ENCODE peak calls at places on chromosome 2, in nine cellular contexts. P is bronchial epithelial cell, M is cardiac fibroblast, X is ovary, F is fibroblast of lung, E is GM12865, U is foreskin fibroblast, V is BJ, Z is fibroblast of pulmonary artery. K is an unnamed sample.
A peak's percentile ranks its signal among the peaks of the same experiment; 100 is the strongest.

GRCh38 chr2:19171409-19171808 is 187.0 kb downstream of the OSR1 start:
- DNase-seq in V (no peak), Z (no peak), X (no peak), E (no peak), M (no peak), U (peak; percentile 27), F (no peak), P (peak; percentile 58), K (no peak)

GRCh38 chr2:8478133-8478793 is 203.6 kb upstream of the ID2 start:
- DNase-seq in U (no peak), X (no peak), V (no peak), E (peak; percentile 32), F (no peak), M (no peak), Z (no peak), P (no peak), K (no peak)

GRCh38 chr2:232325324-232326273 is 53.0 kb upstream of the ALPP start:
- DNase-seq in P (no peak), U (peak; percentile 53), Z (peak; percentile 56), F (peak; percentile 18), V (no peak), E (peak; percentile 37), M (peak; percentile 54), X (peak; percentile 54), K (no peak)

GRCh38 chr2:12932192-12932591 is 215.5 kb downstream of the TRIB2 start:
- DNase-seq in V (no peak), F (no peak), U (no peak), M (peak; percentile 37), E (no peak), Z (no peak), X (peak; percentile 23), P (no peak), K (no peak)

GRCh38 chr2:98355881-98356280 is 9.6 kb downstream of the CNGA3 start:
- DNase-seq in P (no peak), U (no peak), F (no peak), V (no peak), E (no peak), X (no peak), Z (no peak), M (no peak), K (no peak)

GRCh38 chr2:24049485-24050021 is at the start of gene FKBP1B:
- DNase-seq in Z (peak; percentile 47), U (peak; percentile 80), F (peak; percentile 41), E (peak; percentile 69), X (peak; percentile 56), M (peak; percentile 55), V (peak; percentile 4), P (peak; percentile 57), K (no peak)

GRCh38 chr2:102120261-102121259 is 22.0 kb upstream of the IL1R1 start:
- DNase-seq in E (no peak), F (no peak), M (peak; percentile 36), X (no peak), Z (no peak), P (no peak), V (no peak), U (no peak), K (no peak)

GRCh38 chr2:197804758-197805597 is 585 bp downstream of the PLCL1 start:
- DNase-seq in V (no peak), U (peak; percentile 55), P (no peak), F (peak; percentile 14), Z (peak; percentile 50), X (peak; percentile 28), M (peak; percentile 37), E (peak; percentile 24), K (no peak)

GRCh38 chr2:208042041-208042440 is 16.7 kb upstream of the PLEKHM3 start:
- DNase-seq in P (peak; percentile 34), F (peak; percentile 44), U (peak; percentile 61), X (no peak), M (no peak), Z (peak; percentile 30), E (no peak), V (no peak), K (no peak)

GRCh38 chr2:160092445-160092844 is 30.0 kb upstream of the PLA2R1 start:
- DNase-seq in V (no peak), P (no peak), Z (no peak), M (no peak), F (no peak), X (peak; percentile 18), U (no peak), E (no peak), K (no peak)

GRCh38 chr2:160091381-160091780 is 29.0 kb upstream of the PLA2R1 start:
- DNase-seq in U (peak; percentile 72), V (peak; percentile 32), Z (peak; percentile 68), X (no peak), F (peak; percentile 19), M (peak; percentile 47), P (peak; percentile 99), E (no peak), K (peak; percentile 24)

GRCh38 chr2:160085662-160086061 is 23.2 kb upstream of the PLA2R1 start:
- DNase-seq in X (no peak), U (no peak), V (no peak), E (no peak), F (no peak), M (no peak), Z (no peak), P (no peak), K (no peak)

DNA sequence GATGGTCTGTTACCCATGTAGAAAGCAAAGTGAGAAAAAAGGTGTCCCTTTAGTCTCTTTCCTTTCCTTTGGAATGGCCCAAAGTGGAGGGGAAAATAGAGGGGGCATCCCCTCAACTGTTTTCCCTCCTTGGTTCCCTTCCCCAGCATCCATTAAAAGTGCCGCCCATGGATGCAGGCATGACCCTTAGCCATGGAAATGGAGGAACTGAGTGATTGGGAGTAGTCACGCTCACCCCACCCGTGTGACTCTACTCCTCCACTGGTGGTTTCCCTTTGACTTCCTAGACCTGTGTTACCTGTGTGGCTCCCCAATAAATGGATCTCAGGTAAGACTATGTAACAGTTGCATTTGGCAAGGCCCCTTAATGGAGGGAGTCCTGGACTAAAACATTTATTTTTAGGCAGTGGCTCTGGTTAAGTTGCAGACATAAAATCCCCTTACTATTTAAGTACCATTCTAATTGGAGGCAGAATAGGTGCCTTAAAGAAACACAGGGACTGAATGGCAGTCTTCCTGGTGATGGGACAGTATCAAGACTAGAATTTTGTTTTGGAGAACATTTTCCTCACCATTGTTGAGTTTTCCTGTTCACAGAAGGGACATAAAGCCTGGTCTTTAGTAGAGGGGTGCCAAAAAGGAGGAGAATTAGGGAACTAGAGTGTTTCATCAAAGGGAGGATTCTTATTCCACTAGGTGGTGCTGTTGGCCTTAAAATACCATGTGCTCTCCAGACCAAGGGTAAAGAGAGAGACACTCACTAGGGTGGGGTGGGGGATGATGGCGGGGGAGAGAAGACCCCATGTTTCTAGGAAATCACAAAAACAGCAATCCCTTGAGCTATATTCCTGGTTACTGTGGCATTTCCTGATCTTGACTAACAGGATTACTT is 25.7 kb upstream of the PLA2R1 start:
- DNase-seq in Z (peak; percentile 49), E (peak; percentile 29), X (no peak), V (no peak), U (peak; percentile 29), P (no peak), M (peak; percentile 43), F (peak; percentile 29), K (no peak)
- TF ChIP-seq CTCF in Z (peak; percentile 35), E (no peak), X (no peak), V (peak; percentile 28), U (peak; percentile 17), P (peak; percentile 30), M (peak; percentile 30), F (no peak), K (peak; percentile 31)

GRCh38 chr2:133509777-133510176 is 58.5 kb downstream of the NCKAP5 start:
- DNase-seq in F (no peak), V (no peak), X (no peak), M (no peak), P (peak; percentile 57), U (no peak), Z (no peak), E (no peak), K (no peak)
- TF ChIP-seq CTCF in F (no peak), V (no peak), X (no peak), M (no peak), P (no peak), U (no peak), Z (no peak), E (no peak), K (no peak)

DNA sequence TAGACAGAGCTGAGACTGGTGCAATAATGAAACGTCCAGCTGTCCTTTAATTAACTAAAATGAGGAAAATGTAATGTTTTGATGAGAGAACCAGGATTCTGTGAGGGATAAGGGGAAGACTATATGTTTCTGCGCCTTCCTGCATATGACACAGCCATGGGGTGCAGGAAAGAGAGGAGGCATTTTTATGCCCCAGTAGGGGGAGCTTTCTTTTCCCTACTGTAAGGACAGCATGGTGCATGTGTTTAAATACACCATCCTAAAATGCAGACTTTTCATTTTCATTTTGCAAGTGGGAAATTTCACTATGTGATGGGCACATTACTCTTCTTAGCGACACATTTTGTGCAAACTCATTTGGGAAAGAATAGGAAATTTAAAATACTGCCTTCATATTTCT is 446.1 kb downstream of the ARHGAP15 start:
- DNase-seq in M (peak; percentile 17), X (no peak), Z (peak; percentile 28), F (peak; percentile 27), E (no peak), U (peak; percentile 15), V (no peak), P (peak; percentile 36), K (no peak)
- TF ChIP-seq CTCF in M (peak; percentile 30), X (no peak), Z (peak; percentile 51), F (peak; percentile 36), E (peak; percentile 10), U (peak; percentile 48), V (peak; percentile 50), P (peak; percentile 65), K (peak; percentile 50)

DNA sequence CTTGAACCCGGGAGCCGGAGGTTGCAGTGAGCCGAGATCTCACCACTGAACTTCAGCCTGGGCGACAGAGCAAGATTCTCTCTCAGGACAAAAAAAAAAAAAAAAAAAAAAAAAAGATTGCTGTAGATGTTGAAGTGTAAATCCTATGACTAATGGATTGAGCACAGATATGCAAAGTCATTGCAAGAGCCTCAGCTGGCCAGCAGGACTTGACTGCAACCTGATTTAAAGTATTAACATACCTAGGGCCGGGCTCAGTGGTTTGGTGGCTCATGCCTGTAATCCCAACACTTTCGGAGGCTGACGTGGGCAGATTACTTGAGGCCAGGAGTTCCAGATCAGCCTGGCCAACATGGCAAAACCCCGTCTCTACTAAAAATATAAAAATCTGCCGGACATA is 103.4 kb upstream of the MSH2 start:
- DNase-seq in Z (peak; percentile 64), V (peak; percentile 46), P (peak; percentile 72), M (peak; percentile 77), E (no peak), F (peak; percentile 66), X (no peak), U (peak; percentile 76), K (peak; percentile 92)
- TF ChIP-seq CTCF in Z (no peak), V (peak; percentile 9), P (no peak), M (peak; percentile 11), E (no peak), F (no peak), X (no peak), U (no peak), K (no peak)